ENCODE peak calls at places on chromosomes 2 and 18, in nine cellular contexts. E is colonic mucosa, Q is upper lobe of right lung, N is PC-3, W is sigmoid colon, F is Peyer's patch, A is foreskin keratinocyte, G is heart right ventricle, X is pancreas. V is an unnamed sample.
A peak's percentile ranks its signal among the peaks of the same experiment; 100 is the strongest.

GRCh38 chr2:42052702-42053481 is 5.1 kb downstream of the PKDCC start:
- DNase-seq in E (peak; percentile 62), F (no peak), G (no peak), N (no peak), W (no peak), X (no peak), Q (no peak), A (no peak), V (no peak)

GRCh38 chr2:219369447-219369861 is 18.3 kb downstream of the DNPEP start:
- DNase-seq in F (no peak), W (peak; percentile 75), E (peak; percentile 44), X (peak; percentile 67), N (peak; percentile 42), Q (peak; percentile 80), A (peak; percentile 28), G (peak; percentile 50), V (no peak)

GRCh38 chr2:162661618-162662017 is 176.9 kb downstream of the KCNH7 start:
- DNase-seq in N (no peak), A (no peak), E (no peak), X (no peak), W (no peak), F (no peak), Q (no peak), G (no peak), V (no peak)

GRCh38 chr2:144703852-144704324 is 184.0 kb upstream of the ZEB2 start:
- DNase-seq in F (peak; percentile 21), A (peak; percentile 64), W (peak; percentile 70), E (no peak), N (peak; percentile 78), G (peak; percentile 10), Q (no peak), X (no peak), V (peak; percentile 53)

GRCh38 chr2:182763311-182763912 is 47.4 kb downstream of the DNAJC10 start:
- DNase-seq in N (peak; percentile 73), F (no peak), E (no peak), W (no peak), X (no peak), Q (no peak), G (peak; percentile 15), A (no peak), V (peak; percentile 55)

GRCh38 chr2:148301362-148301761 is 280.5 kb downstream of the MBD5 start:
- DNase-seq in W (no peak), X (no peak), Q (no peak), E (no peak), G (no peak), A (no peak), N (no peak), F (no peak), V (no peak)

GRCh38 chr18:44733069-44733753 is 52.5 kb downstream of the SETBP1 start:
- DNase-seq in G (no peak), A (peak; percentile 92), N (peak; percentile 76), E (no peak), X (no peak), Q (no peak), W (no peak), F (no peak), V (peak; percentile 10)

GRCh38 chr2:73700111-73700510 is 37.0 kb downstream of the TPRKB start:
- DNase-seq in N (peak; percentile 54), W (no peak), X (no peak), F (no peak), Q (no peak), G (no peak), E (peak; percentile 52), A (no peak), V (no peak)

GRCh38 chr2:233773854-233774253 is 4.3 kb upstream of the MROH2A start:
- DNase-seq in W (no peak), A (no peak), E (no peak), N (no peak), Q (no peak), G (no peak), F (no peak), X (no peak), V (no peak)

DNA sequence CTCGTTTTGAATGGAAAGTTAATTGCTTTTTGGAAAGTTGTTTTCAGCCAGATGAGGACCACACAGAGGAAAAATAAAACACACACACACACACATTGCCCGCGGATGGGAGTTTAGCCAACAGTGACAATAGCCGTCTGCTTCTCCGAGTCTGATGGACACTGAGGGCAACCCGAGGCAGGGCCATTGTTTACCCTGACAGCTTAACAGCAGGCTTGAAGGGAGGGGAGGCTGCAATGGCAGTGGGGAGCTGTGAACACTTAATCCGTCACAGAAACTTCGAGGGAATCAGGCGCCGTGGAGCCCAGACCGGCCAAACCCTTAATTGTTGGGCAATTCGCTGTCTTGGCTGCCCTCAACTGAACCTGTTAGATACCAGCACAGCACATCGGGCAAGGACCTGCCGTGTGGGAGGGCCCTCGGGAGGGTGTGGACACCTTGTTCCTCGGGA is 145.9 kb downstream of the ACKR3 start:
- DNase-seq in X (no peak), G (no peak), A (no peak), N (no peak), Q (no peak), W (no peak), E (peak; percentile 33), F (no peak), V (no peak)
- H3K4me1 ChIP-seq in X (no peaks in the 10 kb centered on the region), G (no peaks in the 10 kb centered on the region), A (peaks cover 21% of the 10 kb centered on the region), N (peaks cover 47% of the 10 kb centered on the region), Q (no peaks in the 10 kb centered on the region), W (no peaks in the 10 kb centered on the region), E (no peaks in the 10 kb centered on the region), F (no peaks in the 10 kb centered on the region), V (peaks cover 38% of the 10 kb centered on the region)

GRCh38 chr18:22691988-22692710 is 241.0 kb upstream of the RBBP8 start:
- DNase-seq in E (no peak), A (no peak), W (no peak), Q (no peak), G (no peak), F (no peak), X (no peak), N (no peak), V (no peak)
- H3K4me1 ChIP-seq in E (no peaks in the 10 kb centered on the region), A (peaks cover 4% of the 10 kb centered on the region), W (no peaks in the 10 kb centered on the region), Q (peaks cover 15% of the 10 kb centered on the region), G (no peaks in the 10 kb centered on the region), F (no peaks in the 10 kb centered on the region), X (no peaks in the 10 kb centered on the region), N (peaks cover 24% of the 10 kb centered on the region), V (peaks cover 53% of the 10 kb centered on the region)

DNA sequence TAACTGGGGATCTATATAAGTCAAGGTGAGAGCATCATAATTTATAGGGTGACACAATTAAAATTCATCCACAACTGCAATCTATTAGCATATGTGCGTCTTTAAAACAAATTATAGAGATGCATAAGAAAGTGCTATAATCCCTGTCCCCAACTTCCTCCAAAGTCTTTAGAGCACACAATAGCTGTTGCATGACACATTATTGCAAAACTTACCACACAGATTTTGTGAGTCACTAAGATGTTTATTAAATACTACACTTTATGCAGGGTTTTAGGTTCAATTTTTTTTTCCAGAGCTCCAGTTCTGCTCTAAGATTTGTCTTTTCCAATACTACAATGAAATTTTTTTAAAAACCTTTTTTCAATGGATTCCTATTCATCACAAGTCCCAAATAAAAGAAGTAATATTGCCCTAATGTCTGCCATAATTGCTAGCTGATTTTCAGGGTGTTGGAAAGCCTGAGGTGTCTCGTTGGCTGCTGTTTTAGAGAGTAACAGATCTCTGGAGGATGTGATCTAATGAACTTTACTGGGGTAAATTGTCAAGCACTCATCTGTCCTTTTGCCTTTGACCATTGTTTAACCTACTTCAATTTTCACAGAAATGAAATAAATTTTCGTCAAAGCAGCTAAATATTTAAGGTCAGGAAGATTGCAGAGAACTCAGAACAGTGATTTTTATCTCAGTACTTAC is 250.5 kb upstream of the NETO1 start:
- DNase-seq in N (peak; percentile 79), Q (no peak), G (no peak), A (peak; percentile 32), W (no peak), E (no peak), X (no peak), F (no peak), V (no peak)
- H3K4me1 ChIP-seq in N (peaks cover 15% of the 10 kb centered on the region), Q (no peaks in the 10 kb centered on the region), G (no peaks in the 10 kb centered on the region), A (no peaks in the 10 kb centered on the region), W (no peaks in the 10 kb centered on the region), E (no peaks in the 10 kb centered on the region), X (no peaks in the 10 kb centered on the region), F (no peaks in the 10 kb centered on the region), V (no peaks in the 10 kb centered on the region)

DNA sequence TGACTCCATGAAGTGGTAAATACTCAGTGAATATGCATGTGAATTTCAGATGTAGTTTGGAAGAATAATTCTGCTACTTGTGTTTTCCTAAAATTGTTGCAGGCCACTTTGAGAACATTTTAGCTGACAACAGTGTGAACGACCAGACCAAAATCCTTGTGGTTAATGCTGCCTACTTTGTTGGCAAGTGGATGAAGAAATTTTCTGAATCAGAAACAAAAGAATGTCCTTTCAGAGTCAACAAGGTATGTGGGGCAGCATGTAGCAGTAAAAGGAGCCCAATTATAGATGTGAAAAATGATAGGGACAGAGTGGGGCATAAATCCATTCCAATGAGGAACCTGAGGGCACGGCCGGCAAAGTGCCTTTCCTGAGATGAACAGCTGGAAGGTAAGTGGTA is 16.1 kb downstream of the SERPINB5 start:
- DNase-seq in A (no peak), F (no peak), E (no peak), N (no peak), W (no peak), X (no peak), G (no peak), Q (no peak), V (no peak)
- H3K4me1 ChIP-seq in A (no peaks in the 10 kb centered on the region), F (no peaks in the 10 kb centered on the region), E (no peaks in the 10 kb centered on the region), N (no peaks in the 10 kb centered on the region), W (no peaks in the 10 kb centered on the region), X (no peaks in the 10 kb centered on the region), G (no peaks in the 10 kb centered on the region), Q (no peaks in the 10 kb centered on the region), V (no peaks in the 10 kb centered on the region)

GRCh38 chr2:187546762-187547333 is 7.4 kb downstream of the TFPI start:
- DNase-seq in F (no peak), X (no peak), A (no peak), Q (no peak), W (no peak), E (no peak), G (no peak), N (peak; percentile 48), V (no peak)
- H3K4me1 ChIP-seq in F (no peaks in the 10 kb centered on the region), X (peaks cover 47% of the 10 kb centered on the region), A (peaks cover 27% of the 10 kb centered on the region), Q (peaks cover 54% of the 10 kb centered on the region), W (no peaks in the 10 kb centered on the region), E (no peaks in the 10 kb centered on the region), G (peaks cover 12% of the 10 kb centered on the region), N (peaks cover 98% of the 10 kb centered on the region), V (peaks cover 86% of the 10 kb centered on the region)

DNA sequence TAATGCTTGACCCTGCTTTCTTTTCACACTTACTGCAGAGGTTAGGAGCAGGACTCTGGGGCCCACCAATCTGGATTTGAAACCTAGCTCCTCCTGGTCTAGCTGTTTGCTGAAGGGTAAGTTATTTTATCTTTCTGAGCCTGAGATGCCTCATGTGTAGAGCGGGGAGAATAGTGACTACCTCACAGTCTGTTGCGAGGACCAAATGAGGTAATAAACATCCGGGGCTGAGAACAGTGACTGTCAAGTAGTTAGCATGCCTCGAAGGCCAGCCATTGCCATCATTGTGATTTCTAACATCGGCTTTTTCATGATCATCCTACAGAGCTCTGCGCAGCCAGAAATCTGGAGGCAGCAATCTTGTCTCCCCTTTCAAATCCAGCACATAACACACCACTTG is 32.9 kb downstream of the PTPRM start:
- DNase-seq in F (no peak), E (no peak), W (no peak), X (no peak), Q (no peak), A (no peak), N (no peak), G (no peak), V (no peak)
- H3K4me1 ChIP-seq in F (no peaks in the 10 kb centered on the region), E (no peaks in the 10 kb centered on the region), W (no peaks in the 10 kb centered on the region), X (no peaks in the 10 kb centered on the region), Q (peaks cover 8% of the 10 kb centered on the region), A (peaks cover 5% of the 10 kb centered on the region), N (peaks cover 27% of the 10 kb centered on the region), G (peaks cover 74% of the 10 kb centered on the region), V (peaks cover 22% of the 10 kb centered on the region)

GRCh38 chr18:9293948-9294347 is 40.6 kb upstream of the TWSG1 start:
- DNase-seq in N (no peak), A (no peak), G (no peak), Q (no peak), W (no peak), F (no peak), X (no peak), E (no peak), V (no peak)
- H3K4me1 ChIP-seq in N (peaks cover 13% of the 10 kb centered on the region), A (no peaks in the 10 kb centered on the region), G (no peaks in the 10 kb centered on the region), Q (no peaks in the 10 kb centered on the region), W (no peaks in the 10 kb centered on the region), F (no peaks in the 10 kb centered on the region), X (no peaks in the 10 kb centered on the region), E (no peaks in the 10 kb centered on the region), V (no peaks in the 10 kb centered on the region)

V was measured in A549.